ENCODE peak calls at places on chromosomes 4 and X, in eight cellular contexts. I, E, N, G, L, U, Q and K are unnamed samples.

GRCh38 chr4:85732124-85732523 is 257.2 kb downstream of the ARHGAP24 start:
- DNase-seq in I (no peak), E (no peak), N (no peak), G (peak; percentile 48), L (no peak), U (no peak), Q (no peak), K (no peak)

GRCh38 chrX:68018248-68019203 is 414.8 kb downstream of the OPHN1 start:
- DNase-seq in I (no peak), E (peak; percentile 77), N (no peak), G (no peak), L (peak; percentile 10), U (no peak), Q (peak; percentile 21), K (peak; percentile 31)

GRCh38 chrX:25083661-25084060 is 67.9 kb upstream of the ARX start:
- DNase-seq in I (no peak), E (no peak), N (no peak), G (no peak), L (no peak), U (no peak), Q (no peak), K (no peak)

GRCh38 chrX:107675823-107676555 is 47.7 kb downstream of the PRPS1 start:
- DNase-seq in I (no peak), E (peak; percentile 76), N (peak; percentile 29), G (no peak), L (peak; percentile 70), U (no peak), Q (no peak), K (peak; percentile 69)

GRCh38 chr4:61915501-61915900 is 715.4 kb downstream of the ADGRL3 start:
- DNase-seq in I (no peak), E (no peak), N (no peak), G (no peak), L (no peak), U (no peak), Q (no peak), K (no peak)

GRCh38 chr4:184165291-184165690 is 52.4 kb downstream of the ENPP6 start:
- DNase-seq in I (no peak), E (no peak), N (no peak), G (peak; percentile 47), L (no peak), U (no peak), Q (no peak), K (peak; percentile 61)

GRCh38 chrX:54423161-54423888 is 16.9 kb upstream of the TSR2 start:
- DNase-seq in I (no peak), E (peak; percentile 47), N (no peak), G (no peak), L (no peak), U (no peak), Q (no peak), K (peak; percentile 9)

GRCh38 chrX:111402378-111402777 is 9.6 kb downstream of the DCX start:
- DNase-seq in I (no peak), E (no peak), N (no peak), G (no peak), L (no peak), U (no peak), Q (no peak), K (no peak)

GRCh38 chr4:151227731-151228130 is 49.2 kb upstream of the PRSS48 start:
- DNase-seq in I (no peak), E (no peak), N (no peak), G (no peak), L (no peak), U (no peak), Q (no peak), K (peak; percentile 97)

GRCh38 chr4:57071340-57071739 is 38.8 kb downstream of the IGFBP7 start:
- DNase-seq in I (no peak), E (no peak), N (no peak), G (no peak), L (no peak), U (no peak), Q (no peak), K (peak; percentile 88)

GRCh38 chrX:124239911-124240310 is 92.5 kb upstream of the TEX13D start:
- DNase-seq in I (peak; percentile 27), E (no peak), N (no peak), G (no peak), L (no peak), U (no peak), Q (no peak), K (no peak)

GRCh38 chr4:151329217-151330007 is 4.0 kb upstream of the SH3D19 start:
- DNase-seq in I (no peak), E (no peak), N (no peak), G (no peak), L (no peak), U (no peak), Q (no peak), K (no peak)

GRCh38 chr4:1711055-1711905 is 839 bp downstream of the SLBP start:
- DNase-seq in I (peak; percentile 21), E (peak; percentile 39), N (no peak), G (no peak), L (peak; percentile 47), U (no peak), Q (peak; percentile 46), K (peak; percentile 76)

GRCh38 chr4:110770353-110770752 is 147.5 kb upstream of the PITX2 start:
- DNase-seq in I (no peak), E (no peak), N (no peak), G (no peak), L (no peak), U (no peak), Q (no peak), K (no peak)

GRCh38 chr4:142840516-142841123 is 5.5 kb downstream of the INPP4B start:
- DNase-seq in I (no peak), E (peak; percentile 41), N (peak; percentile 2), G (no peak), L (peak; percentile 35), U (no peak), Q (no peak), K (peak; percentile 56)

GRCh38 chr4:185682236-185682635 is 129.8 kb downstream of the SORBS2 start:
- DNase-seq in I (no peak), E (no peak), N (no peak), G (no peak), L (no peak), U (no peak), Q (no peak), K (peak; percentile 51)